ENCODE peak calls at places on chromosomes 3 and 15, in eight cellular contexts. S, K, N, A, X, W, P and B are unnamed samples.

GRCh38 chr3:134407247-134407640 is 33.0 kb upstream of the AMOTL2 start:
- DNase-seq in K (peak), N (no peak), S (peak), A (no peak), X (no peak), P (no peak), W (no peak), B (no peak)

GRCh38 chr3:134622803-134623365 is 27.9 kb downstream of the KY start:
- DNase-seq in W (peak), X (no peak), S (no peak), P (no peak), A (no peak), K (no peak), N (no peak), B (no peak)

GRCh38 chr3:72661115-72661457 is 187.2 kb downstream of the SHQ1 start:
- DNase-seq in P (peak), K (peak), X (peak), W (no peak), N (no peak), S (peak), A (no peak), B (no peak)

GRCh38 chr3:131326307-131326706 is 55.3 kb upstream of the NUDT16 start:
- DNase-seq in K (no peak), W (no peak), A (no peak), X (no peak), S (peak), P (no peak), N (no peak), B (no peak)

GRCh38 chr3:13077431-13078157 is 4.4 kb upstream of the IQSEC1 start:
- DNase-seq in P (peak), X (peak), A (no peak), K (no peak), S (no peak), W (no peak), N (no peak), B (no peak)

GRCh38 chr15:50698101-50698500 is 11.5 kb upstream of the TRPM7 start:
- DNase-seq in W (no peak), S (no peak), X (no peak), K (no peak), P (no peak), N (no peak), A (no peak), B (no peak)

GRCh38 chr3:5774337-5774736 is 586.8 kb downstream of the EDEM1 start:
- DNase-seq in S (no peak), K (no peak), N (no peak), A (no peak), P (no peak), X (no peak), W (no peak), B (no peak)

GRCh38 chr3:19994796-19995195 is 17.3 kb downstream of the PP2D1 start:
- DNase-seq in N (no peak), W (no peak), X (no peak), A (no peak), S (no peak), K (peak), P (no peak), B (no peak)

GRCh38 chr3:23455084-23455483 is 252.0 kb downstream of the UBE2E2 start:
- DNase-seq in N (no peak), P (no peak), K (peak), X (peak), A (no peak), W (no peak), S (peak), B (no peak)

GRCh38 chr15:63491116-63491817 is 13.1 kb upstream of the USP3 start:
- DNase-seq in A (no peak), W (no peak), S (no peak), X (no peak), K (no peak), P (no peak), N (no peak), B (no peak)